ENCODE peak calls at places on chromosomes 1 and 21, in six cellular contexts. F is CD8-positive, alpha-beta T cell; L is astrocyte of the spinal cord; H is fibroblast of the aortic adventitia; M is MM.1S; N is tibial artery. W is an unnamed sample.

GRCh38 chr1:238955934-238956333 is 430.4 kb upstream of the CHRM3 start:
- DNase-seq in F (no peak), L (no peak), H (no peak), M (no peak), N (no peak), W (no peak)

GRCh38 chr1:42675467-42675866 is 6.8 kb upstream of the YBX1 start:
- DNase-seq in F (no peak), L (no peak), H (no peak), M (no peak), N (no peak), W (no peak)

GRCh38 chr1:18111605-18112297 is 4.2 kb downstream of the IGSF21 start:
- DNase-seq in F (no peak), L (no peak), H (no peak), M (no peak), N (no peak), W (no peak)

GRCh38 chr21:46082638-46083270 is 15.2 kb upstream of the COL6A2 start:
- DNase-seq in F (no peak), L (no peak), H (no peak), M (no peak), N (peak; percentile 60), W (peak; percentile 47)

GRCh38 chr1:43282220-43283195 is 2.9 kb downstream of the C1orf210 start:
- DNase-seq in F (no peak), L (no peak), H (no peak), M (no peak), N (no peak), W (no peak)

GRCh38 chr1:107804134-107804533 is 160.8 kb downstream of the VAV3 start:
- DNase-seq in F (no peak), L (no peak), H (no peak), M (peak; percentile 60), N (no peak), W (no peak)

GRCh38 chr1:10679521-10680220 is 116.8 kb downstream of the CASZ1 start:
- DNase-seq in F (no peak), L (peak; percentile 70), H (peak; percentile 48), M (no peak), N (no peak), W (peak; percentile 46)

GRCh38 chr1:50474859-50475809 is 51.9 kb upstream of the DMRTA2 start:
- DNase-seq in F (no peak), L (peak; percentile 11), H (peak; percentile 3), M (no peak), N (no peak), W (no peak)

GRCh38 chr1:162302660-162303344 is 73.9 kb downstream of the SPATA46 start:
- DNase-seq in F (no peak), L (peak; percentile 81), H (peak; percentile 60), M (no peak), N (no peak), W (no peak)

GRCh38 chr21:16113052-16113715 is 383.4 kb downstream of the USP25 start:
- DNase-seq in F (no peak), L (no peak), H (no peak), M (no peak), N (no peak), W (peak; percentile 19)

GRCh38 chr1:43227138-43227836 is 42.5 kb upstream of the TMEM125 start:
- DNase-seq in F (peak; percentile 78), L (peak; percentile 62), H (peak; percentile 81), M (peak; percentile 73), N (peak; percentile 83), W (peak; percentile 58)

GRCh38 chr1:85654066-85654782 is 54.0 kb downstream of the ZNHIT6 start:
- DNase-seq in F (no peak), L (peak; percentile 47), H (peak; percentile 32), M (no peak), N (no peak), W (peak; percentile 21)

GRCh38 chr1:89692601-89693503 is 59.9 kb downstream of the LRRC8C start:
- DNase-seq in F (no peak), L (no peak), H (no peak), M (no peak), N (no peak), W (no peak)

GRCh38 chr1:157193702-157194391 is 55.7 kb upstream of the ETV3 start:
- DNase-seq in F (peak; percentile 7), L (peak; percentile 68), H (peak; percentile 70), M (peak; percentile 88), N (no peak), W (peak; percentile 54)

GRCh38 chr1:169089776-169090175 is 16.7 kb upstream of the ATP1B1 start:
- DNase-seq in F (no peak), L (no peak), H (no peak), M (no peak), N (no peak), W (no peak)

GRCh38 chr21:43667191-43667904 is 8.0 kb downstream of the RRP1B start:
- DNase-seq in F (no peak), L (peak; percentile 65), H (peak; percentile 78), M (no peak), N (no peak), W (peak; percentile 43)

GRCh38 chr1:33306561-33307493 is 14.1 kb downstream of the A3GALT2 start:
- DNase-seq in F (no peak), L (no peak), H (no peak), M (no peak), N (peak; percentile 67), W (no peak)

GRCh38 chr1:183318433-183318832 is 99.7 kb downstream of the NMNAT2 start:
- DNase-seq in F (no peak), L (peak; percentile 69), H (peak; percentile 97), M (no peak), N (peak; percentile 91), W (peak; percentile 92)

GRCh38 chr1:106910798-106911197 is 145.7 kb upstream of the PRMT6 start:
- DNase-seq in F (no peak), L (no peak), H (no peak), M (no peak), N (no peak), W (no peak)

GRCh38 chr1:165632152-165632469 is 1.1 kb downstream of the MGST3 start:
- DNase-seq in F (no peak), L (no peak), H (no peak), M (no peak), N (no peak), W (no peak)
- H3K4me3 ChIP-seq in F (peak overlapping the region; percentile 62), L (peak overlapping the region; percentile 69), H (peak overlapping the region; percentile 97), M (peak overlapping the region; percentile 77), N (peak overlapping the region; percentile 67), W (peak overlapping the region; percentile 94)

GRCh38 chr1:150696590-150696989 is 364 bp downstream of the GOLPH3L start:
- DNase-seq in F (no peak), L (no peak), H (peak; percentile 4), M (no peak), N (no peak), W (no peak)

GRCh38 chr1:150695561-150695960 is 1.4 kb downstream of the GOLPH3L start:
- DNase-seq in F (no peak), L (no peak), H (no peak), M (no peak), N (no peak), W (no peak)

GRCh38 chr1:150696151-150696550 is 803 bp downstream of the GOLPH3L start:
- DNase-seq in F (no peak), L (no peak), H (no peak), M (no peak), N (no peak), W (no peak)

GRCh38 chr1:150692720-150693119 is 4.2 kb downstream of the GOLPH3L start:
- DNase-seq in F (no peak), L (no peak), H (no peak), M (no peak), N (no peak), W (no peak)

GRCh38 chr1:150696995-150697927 is at the start of gene GOLPH3L:
- DNase-seq in F (peak; percentile 82), L (peak; percentile 99), H (peak; percentile 98), M (peak; percentile 100), N (peak; percentile 98), W (peak; percentile 96)
- TF ChIP-seq CTCF in F (no peak), L (peak; percentile 10), H (peak; percentile 38), M (no peak), N (no peak), W (peak; percentile 36)

DNA sequence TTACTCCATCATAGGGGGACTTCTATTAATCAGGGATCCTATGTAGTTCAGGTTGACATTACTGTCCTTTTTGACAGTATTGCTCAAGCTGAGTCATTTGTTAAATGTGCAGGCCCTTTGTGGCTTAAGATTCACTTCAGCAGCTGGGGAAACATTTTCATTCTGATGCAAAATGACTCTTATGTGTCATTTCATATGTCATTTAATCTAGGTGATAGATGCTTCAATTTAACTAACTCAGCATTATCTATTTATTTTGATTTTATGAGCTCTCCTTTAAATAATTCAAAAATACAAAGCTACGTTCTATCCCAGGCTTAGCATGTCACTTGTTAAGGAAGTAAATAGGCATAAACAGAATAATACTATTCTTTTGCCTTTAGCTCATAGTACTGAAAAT is 686.8 kb upstream of the NCAM2 start:
- DNase-seq in F (no peak), L (no peak), H (no peak), M (no peak), N (no peak), W (no peak)
- H3K4me3 ChIP-seq in F (no peak overlapping the region), L (no peak overlapping the region), H (no peak overlapping the region), M (no peak overlapping the region), N (no peak overlapping the region), W (no peak overlapping the region)

GRCh38 chr1:75264112-75264511 is 129.9 kb downstream of the LHX8 start:
- DNase-seq in F (no peak), L (no peak), H (no peak), M (no peak), N (no peak), W (no peak)

DNA sequence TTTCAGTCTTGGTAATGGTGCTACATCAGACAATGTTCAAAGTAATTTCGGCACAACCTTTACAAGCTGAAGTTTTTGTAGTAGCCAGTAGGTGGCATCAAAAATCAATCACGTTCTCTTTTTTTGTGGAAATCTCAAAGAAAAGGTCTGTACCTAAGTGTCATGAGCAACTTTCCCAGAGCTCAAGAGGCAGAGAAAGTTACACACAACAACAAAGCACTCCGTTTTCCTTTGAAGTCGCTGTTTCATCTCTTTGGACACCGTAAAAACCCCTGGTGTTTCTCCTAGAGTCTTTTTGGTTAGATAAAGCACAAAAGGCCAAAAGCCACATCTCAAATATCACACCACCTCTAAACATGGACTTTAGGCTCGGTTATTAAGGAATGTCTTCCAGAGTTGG is 131.6 kb downstream of the LHX8 start:
- DNase-seq in F (no peak), L (peak; percentile 55), H (peak; percentile 61), M (peak; percentile 49), N (no peak), W (peak; percentile 12)
- TF ChIP-seq CTCF in F (no peak), L (peak; percentile 58), H (peak; percentile 69), M (peak; percentile 65), N (peak; percentile 48), W (peak; percentile 65)

DNA sequence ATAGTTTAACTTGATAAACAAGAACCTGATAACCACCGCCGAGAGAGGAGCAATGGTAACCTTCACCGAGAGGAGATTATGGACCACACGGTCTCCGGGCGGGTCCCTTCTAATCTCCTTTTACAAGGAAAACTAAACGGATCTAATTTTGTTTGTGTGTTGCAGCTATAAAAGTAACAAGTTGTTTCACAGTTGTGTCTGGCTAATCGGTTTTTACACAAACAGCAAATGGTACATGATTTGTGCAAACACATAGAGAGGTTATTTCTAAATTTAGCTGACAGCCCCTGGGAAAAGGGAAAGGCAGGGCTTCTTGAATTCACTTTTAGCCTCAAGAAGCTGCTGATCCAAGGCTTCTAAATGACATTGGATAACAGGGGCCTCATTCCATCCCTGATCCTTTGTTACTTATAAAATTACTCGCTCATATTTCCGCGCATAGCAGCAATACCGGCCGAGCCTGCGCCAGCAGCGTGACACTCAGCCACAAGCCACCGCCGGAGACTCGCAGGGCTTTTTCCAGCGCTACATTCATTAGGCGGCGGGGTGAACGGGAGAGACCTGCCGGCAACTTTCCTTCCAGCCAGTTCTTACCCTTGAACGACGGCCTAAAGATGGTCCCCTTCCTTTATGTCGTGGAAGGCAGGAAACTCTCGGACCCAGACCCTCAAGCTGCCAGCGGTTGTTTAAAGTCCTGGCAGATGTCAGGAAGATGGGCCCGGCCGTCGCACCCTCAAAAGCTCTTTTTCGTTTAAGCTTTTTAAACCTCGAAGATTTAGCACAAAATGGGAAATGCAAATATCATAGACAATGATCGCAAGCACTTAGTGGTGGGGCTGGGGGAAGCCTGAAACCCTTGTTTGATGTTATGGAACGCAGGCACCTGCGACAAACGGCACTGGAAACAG is 4.4 kb downstream of the FOXD3 start:
- DNase-seq in F (no peak), L (no peak), H (peak; percentile 18), M (no peak), N (no peak), W (no peak)
- H3K4me3 ChIP-seq in F (no peak overlapping the region), L (no peak overlapping the region), H (no peak overlapping the region), M (peak overlapping the region; percentile 24), N (no peak overlapping the region), W (no peak overlapping the region)

W was measured in AG10803.